ENCODE peak calls at places on chromosome 13, in seven cellular contexts. One of them, this sample, is unnamed.
A peak's percentile ranks its signal among the peaks of the same experiment; 100 is the strongest.

GRCh38 chr13:44967656-44968451 is 21.4 kb downstream of the NUFIP1 start:
- DNase-seq in AG10803: peak; percentile 51
- DNase-seq in AG09309: no peak
- DNase-seq in tibial nerve: no peak
- DNase-seq in BE2C: no peak
- DNase-seq in GM12864: no peak
- DNase-seq in body of pancreas: no peak
- DNase-seq in this sample: no peak

GRCh38 chr13:100540621-100541020 is 48.0 kb downstream of the GGACT start:
- DNase-seq in AG10803: no peak
- DNase-seq in AG09309: no peak
- DNase-seq in tibial nerve: no peak
- DNase-seq in BE2C: no peak
- DNase-seq in GM12864: no peak
- DNase-seq in body of pancreas: no peak
- DNase-seq in this sample: no peak

GRCh38 chr13:105908581-105908980 is 626.9 kb downstream of the EFNB2 start:
- DNase-seq in AG10803: peak; percentile 13
- DNase-seq in AG09309: no peak
- DNase-seq in tibial nerve: no peak
- DNase-seq in BE2C: no peak
- DNase-seq in GM12864: no peak
- DNase-seq in body of pancreas: no peak
- DNase-seq in this sample: no peak

GRCh38 chr13:30179547-30180256 is 127.6 kb downstream of the KATNAL1 start:
- DNase-seq in AG10803: no peak
- DNase-seq in AG09309: no peak
- DNase-seq in tibial nerve: no peak
- DNase-seq in BE2C: no peak
- DNase-seq in GM12864: no peak
- DNase-seq in body of pancreas: no peak
- DNase-seq in this sample: no peak

GRCh38 chr13:75173457-75174356 is 308.3 kb downstream of the TBC1D4 start:
- DNase-seq in AG10803: no peak
- DNase-seq in AG09309: no peak
- DNase-seq in tibial nerve: no peak
- DNase-seq in BE2C: no peak
- DNase-seq in GM12864: no peak
- DNase-seq in body of pancreas: no peak
- DNase-seq in this sample: no peak

GRCh38 chr13:102555914-102556553 is 40.8 kb upstream of the TPP2 start:
- DNase-seq in AG10803: peak; percentile 25
- DNase-seq in AG09309: no peak
- DNase-seq in tibial nerve: no peak
- DNase-seq in BE2C: peak; percentile 37
- DNase-seq in GM12864: no peak
- DNase-seq in body of pancreas: no peak
- DNase-seq in this sample: no peak

GRCh38 chr13:30398601-30399072 is 23.7 kb upstream of the UBE2L5 start:
- DNase-seq in AG10803: peak; percentile 22
- DNase-seq in AG09309: no peak
- DNase-seq in tibial nerve: no peak
- DNase-seq in BE2C: no peak
- DNase-seq in GM12864: no peak
- DNase-seq in body of pancreas: no peak
- DNase-seq in this sample: no peak

GRCh38 chr13:113879017-113879416 is 15.1 kb upstream of the GAS6 start:
- DNase-seq in AG10803: no peak
- DNase-seq in AG09309: no peak
- DNase-seq in tibial nerve: no peak
- DNase-seq in BE2C: no peak
- DNase-seq in GM12864: no peak
- DNase-seq in body of pancreas: peak; percentile 7
- DNase-seq in this sample: no peak

GRCh38 chr13:91072511-91072910 is 275.0 kb upstream of the MIR17HG start:
- DNase-seq in AG10803: no peak
- DNase-seq in AG09309: no peak
- DNase-seq in tibial nerve: no peak
- DNase-seq in BE2C: no peak
- DNase-seq in GM12864: no peak
- DNase-seq in body of pancreas: no peak
- DNase-seq in this sample: no peak

GRCh38 chr13:113050856-113051431 is 54.6 kb upstream of the F7 start:
- DNase-seq in AG10803: no peak
- DNase-seq in AG09309: no peak
- DNase-seq in tibial nerve: no peak
- DNase-seq in BE2C: no peak
- DNase-seq in GM12864: no peak
- DNase-seq in body of pancreas: no peak
- DNase-seq in this sample: no peak

GRCh38 chr13:30607908-30608307 is 9.8 kb upstream of the USPL1 start:
- DNase-seq in AG10803: no peak
- DNase-seq in AG09309: no peak
- DNase-seq in tibial nerve: no peak
- DNase-seq in BE2C: no peak
- DNase-seq in GM12864: peak; percentile 89
- DNase-seq in body of pancreas: no peak
- DNase-seq in this sample: no peak

GRCh38 chr13:53191091-53191490 is 162.5 kb downstream of the OLFM4 start:
- DNase-seq in AG10803: peak; percentile 32
- DNase-seq in AG09309: no peak
- DNase-seq in tibial nerve: no peak
- DNase-seq in BE2C: no peak
- DNase-seq in GM12864: no peak
- DNase-seq in body of pancreas: no peak
- DNase-seq in this sample: no peak

GRCh38 chr13:62205273-62205672 is 789.6 kb upstream of the PCDH20 start:
- DNase-seq in AG10803: no peak
- DNase-seq in AG09309: no peak
- DNase-seq in tibial nerve: no peak
- DNase-seq in BE2C: no peak
- DNase-seq in GM12864: no peak
- DNase-seq in body of pancreas: no peak
- DNase-seq in this sample: no peak

GRCh38 chr13:106104281-106104901 is 431.1 kb downstream of the EFNB2 start:
- DNase-seq in AG10803: peak; percentile 87
- DNase-seq in AG09309: peak; percentile 90
- DNase-seq in tibial nerve: no peak
- DNase-seq in BE2C: no peak
- DNase-seq in GM12864: no peak
- DNase-seq in body of pancreas: no peak
- DNase-seq in this sample: peak; percentile 60

GRCh38 chr13:51943721-51944120 is 67.5 kb downstream of the ATP7B start:
- DNase-seq in AG10803: no peak
- DNase-seq in AG09309: no peak
- DNase-seq in tibial nerve: no peak
- DNase-seq in BE2C: no peak
- DNase-seq in GM12864: no peak
- DNase-seq in body of pancreas: no peak
- DNase-seq in this sample: no peak

GRCh38 chr13:49649244-49649962 is 21.1 kb downstream of the ARL11 start:
- DNase-seq in AG10803: peak; percentile 44
- DNase-seq in AG09309: peak; percentile 7
- DNase-seq in tibial nerve: no peak
- DNase-seq in BE2C: no peak
- DNase-seq in GM12864: no peak
- DNase-seq in body of pancreas: no peak
- DNase-seq in this sample: no peak

GRCh38 chr13:59890064-59890463 is 273.7 kb downstream of the DIAPH3 start:
- DNase-seq in AG10803: peak; percentile 15
- DNase-seq in AG09309: peak; percentile 2
- DNase-seq in tibial nerve: no peak
- DNase-seq in BE2C: no peak
- DNase-seq in GM12864: no peak
- DNase-seq in body of pancreas: no peak
- DNase-seq in this sample: no peak

GRCh38 chr13:111210082-111210481 is 95.0 kb downstream of the ARHGEF7 start:
- DNase-seq in AG10803: no peak
- DNase-seq in AG09309: no peak
- DNase-seq in tibial nerve: no peak
- DNase-seq in BE2C: no peak
- DNase-seq in GM12864: no peak
- DNase-seq in body of pancreas: no peak
- DNase-seq in this sample: no peak

GRCh38 chr13:111211789-111212516 is 96.8 kb downstream of the ARHGEF7 start:
- DNase-seq in AG10803: no peak
- DNase-seq in AG09309: no peak
- DNase-seq in tibial nerve: no peak
- DNase-seq in BE2C: no peak
- DNase-seq in GM12864: no peak
- DNase-seq in body of pancreas: no peak
- DNase-seq in this sample: no peak

GRCh38 chr13:111210488-111210887 is 95.4 kb downstream of the ARHGEF7 start:
- DNase-seq in AG10803: peak; percentile 88
- DNase-seq in AG09309: peak; percentile 68
- DNase-seq in tibial nerve: no peak
- DNase-seq in BE2C: no peak
- DNase-seq in GM12864: no peak
- DNase-seq in body of pancreas: peak; percentile 26
- DNase-seq in this sample: peak; percentile 71

GRCh38 chr13:111210945-111211469 is 95.9 kb downstream of the ARHGEF7 start:
- DNase-seq in AG10803: peak; percentile 25
- DNase-seq in AG09309: no peak
- DNase-seq in tibial nerve: no peak
- DNase-seq in BE2C: no peak
- DNase-seq in GM12864: no peak
- DNase-seq in body of pancreas: no peak
- DNase-seq in this sample: no peak

GRCh38 chr13:111209613-111210012 is 94.5 kb downstream of the ARHGEF7 start:
- DNase-seq in AG10803: no peak
- DNase-seq in AG09309: no peak
- DNase-seq in tibial nerve: no peak
- DNase-seq in BE2C: no peak
- DNase-seq in GM12864: no peak
- DNase-seq in body of pancreas: no peak
- DNase-seq in this sample: no peak
- H3K4me3 ChIP-seq in AG10803: no peak overlapping the region
- H3K4me3 ChIP-seq in AG09309: no peak overlapping the region
- H3K4me3 ChIP-seq in tibial nerve: peak overlapping the region; percentile 29
- H3K4me3 ChIP-seq in BE2C: no peak overlapping the region
- H3K4me3 ChIP-seq in GM12864: no peak overlapping the region
- H3K4me3 ChIP-seq in body of pancreas: no peak overlapping the region
- H3K4me3 ChIP-seq in this sample: no peak overlapping the region

DNA sequence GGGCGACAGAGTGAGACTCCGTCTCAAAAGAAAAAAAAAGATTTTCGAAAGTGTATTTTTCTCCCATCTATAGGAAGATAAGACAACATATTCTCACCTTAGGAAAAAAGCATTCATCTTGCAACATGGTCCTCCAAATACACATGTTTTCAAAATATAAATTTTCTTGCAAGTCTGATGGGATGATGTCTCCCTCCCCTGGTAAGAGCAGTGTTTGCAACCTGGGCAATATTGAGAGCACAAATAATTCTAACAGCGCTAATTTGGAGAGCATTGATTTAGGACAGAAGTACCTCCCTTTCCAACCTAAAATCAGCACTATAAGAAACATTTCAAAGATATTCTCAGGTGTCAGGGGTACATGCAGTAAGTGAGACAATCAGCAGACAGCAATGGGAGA is 61.0 kb upstream of the SHISA2 start:
- DNase-seq in AG10803: no peak
- DNase-seq in AG09309: no peak
- DNase-seq in tibial nerve: no peak
- DNase-seq in BE2C: no peak
- DNase-seq in GM12864: no peak
- DNase-seq in body of pancreas: no peak
- DNase-seq in this sample: no peak
- TF ChIP-seq CTCF in AG10803: peak; percentile 25
- TF ChIP-seq CTCF in AG09309: peak; percentile 35
- TF ChIP-seq CTCF in tibial nerve: no peak
- TF ChIP-seq CTCF in BE2C: no peak
- TF ChIP-seq CTCF in GM12864: peak; percentile 17
- TF ChIP-seq CTCF in body of pancreas: no peak
- TF ChIP-seq CTCF in this sample: peak; percentile 33

GRCh38 chr13:23433171-23434153 is at the start of gene SACS:
- DNase-seq in AG10803: peak; percentile 55
- DNase-seq in AG09309: no peak
- DNase-seq in tibial nerve: no peak
- DNase-seq in BE2C: peak; percentile 64
- DNase-seq in GM12864: no peak
- DNase-seq in body of pancreas: peak; percentile 37
- DNase-seq in this sample: no peak
- H3K4me3 ChIP-seq in AG10803: peak within 1 kb of the TSS; percentile 79
- H3K4me3 ChIP-seq in AG09309: peak within 1 kb of the TSS; percentile 92
- H3K4me3 ChIP-seq in tibial nerve: peak within 1 kb of the TSS; percentile 46
- H3K4me3 ChIP-seq in BE2C: peak within 1 kb of the TSS; percentile 73
- H3K4me3 ChIP-seq in GM12864: no peak within 1 kb of the TSS
- H3K4me3 ChIP-seq in body of pancreas: peak within 1 kb of the TSS; percentile 62
- H3K4me3 ChIP-seq in this sample: peak within 1 kb of the TSS; percentile 88

GRCh38 chr13:87128006-87128405 is 543.2 kb upstream of the SLITRK5 start:
- DNase-seq in AG10803: peak; percentile 76
- DNase-seq in AG09309: no peak
- DNase-seq in tibial nerve: no peak
- DNase-seq in BE2C: no peak
- DNase-seq in GM12864: no peak
- DNase-seq in body of pancreas: no peak
- DNase-seq in this sample: no peak

GRCh38 chr13:87122551-87122950 is 548.6 kb upstream of the SLITRK5 start:
- DNase-seq in AG10803: peak; percentile 26
- DNase-seq in AG09309: no peak
- DNase-seq in tibial nerve: no peak
- DNase-seq in BE2C: no peak
- DNase-seq in GM12864: no peak
- DNase-seq in body of pancreas: no peak
- DNase-seq in this sample: no peak

GRCh38 chr13:87124785-87125074 is 546.4 kb upstream of the SLITRK5 start:
- DNase-seq in AG10803: no peak
- DNase-seq in AG09309: no peak
- DNase-seq in tibial nerve: no peak
- DNase-seq in BE2C: no peak
- DNase-seq in GM12864: no peak
- DNase-seq in body of pancreas: no peak
- DNase-seq in this sample: no peak

GRCh38 chr13:87120476-87120875 is 550.7 kb upstream of the SLITRK5 start:
- DNase-seq in AG10803: no peak
- DNase-seq in AG09309: no peak
- DNase-seq in tibial nerve: no peak
- DNase-seq in BE2C: no peak
- DNase-seq in GM12864: no peak
- DNase-seq in body of pancreas: no peak
- DNase-seq in this sample: no peak

DNA sequence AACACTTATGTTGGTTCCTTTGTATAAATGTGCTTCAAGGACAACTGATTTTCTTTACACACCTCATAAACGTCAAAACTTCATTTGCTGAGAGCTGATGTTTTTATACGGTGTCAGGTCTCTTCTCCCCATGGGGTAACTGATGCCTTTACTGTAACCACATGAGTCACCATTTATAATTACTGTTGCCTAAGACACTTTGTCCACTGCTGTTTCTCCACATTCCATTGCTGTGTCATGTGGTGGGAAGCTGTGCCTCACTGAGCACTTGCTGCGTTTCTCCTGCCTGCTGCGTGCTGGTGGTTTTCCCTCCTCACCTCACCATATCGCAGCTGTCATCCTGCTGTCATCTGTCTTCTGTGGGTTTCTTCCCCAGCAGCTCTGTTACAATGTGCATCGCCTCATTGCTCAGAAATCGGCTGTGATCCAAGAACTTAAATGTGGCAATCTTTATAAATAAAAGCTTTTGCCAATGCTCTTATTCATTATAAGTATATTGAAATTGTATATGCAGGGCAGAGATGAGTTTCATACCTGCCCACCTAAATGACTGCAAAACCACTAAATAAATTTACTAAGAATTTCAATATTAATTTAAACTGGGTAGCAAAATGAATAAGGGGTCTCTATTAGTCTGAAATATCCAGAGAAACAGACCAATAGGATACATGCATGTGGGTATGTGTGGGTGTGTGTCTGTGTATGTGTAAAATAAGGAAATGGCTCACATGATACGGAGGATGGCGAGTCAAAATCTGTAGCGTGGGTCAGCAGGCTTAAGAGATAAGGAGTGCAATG is 547.0 kb upstream of the SLITRK5 start:
- DNase-seq in AG10803: peak; percentile 98
- DNase-seq in AG09309: peak; percentile 74
- DNase-seq in tibial nerve: no peak
- DNase-seq in BE2C: no peak
- DNase-seq in GM12864: no peak
- DNase-seq in body of pancreas: no peak
- DNase-seq in this sample: peak; percentile 98
- TF ChIP-seq CTCF in AG10803: no peak
- TF ChIP-seq CTCF in AG09309: no peak
- TF ChIP-seq CTCF in tibial nerve: no peak
- TF ChIP-seq CTCF in BE2C: no peak
- TF ChIP-seq CTCF in GM12864: no peak
- TF ChIP-seq CTCF in body of pancreas: no peak
- TF ChIP-seq CTCF in this sample: no peak